ENCODE peak calls at places on chromosomes 16 and 17, in seven cellular contexts. R is effector memory CD4-positive, alpha-beta T cell; C is AG08395; W is stimulated activated CD8-positive, alpha-beta memory T cell treated with anti-CD3 and anti-CD28 coated beads, Interleukin-4, amount 100 ng/mL, for 1 hour; V is CD4-positive, alpha-beta T cell; O is AG04449; A is naive B cell. D is an unnamed sample.

GRCh38 chr16:78770353-78771091 is 671.1 kb downstream of the WWOX start:
- DNase-seq in R (peak), C (peak), W (peak), V (peak), O (no peak), A (peak), D (no peak)

GRCh38 chr16:81276323-81276722 is 37.8 kb downstream of the BCO1 start:
- DNase-seq in R (no peak), C (no peak), W (no peak), V (no peak), O (no peak), A (no peak), D (no peak)

GRCh38 chr17:81412490-81413093 is 17.3 kb downstream of the BAHCC1 start:
- DNase-seq in R (peak), C (no peak), W (peak), V (peak), O (no peak), A (peak), D (no peak)

GRCh38 chr17:10471853-10472252 is 2.5 kb upstream of the MYH4 start:
- DNase-seq in R (no peak), C (no peak), W (no peak), V (no peak), O (no peak), A (no peak), D (no peak)

GRCh38 chr16:15775663-15776304 is 81.0 kb downstream of the MYH11 start:
- DNase-seq in R (no peak), C (peak), W (no peak), V (no peak), O (no peak), A (no peak), D (no peak)

GRCh38 chr16:87391324-87391949 is 699 bp upstream of the MAP1LC3B start:
- DNase-seq in R (no peak), C (no peak), W (no peak), V (no peak), O (no peak), A (no peak), D (peak)

GRCh38 chr17:12624221-12624620 is 41.5 kb upstream of the MYOCD start:
- DNase-seq in R (no peak), C (no peak), W (no peak), V (no peak), O (no peak), A (no peak), D (no peak)

GRCh38 chr17:21239680-21240374 is 13.4 kb downstream of the NATD1 start:
- DNase-seq in R (no peak), C (peak), W (no peak), V (no peak), O (no peak), A (no peak), D (no peak)

GRCh38 chr16:53775821-53776431 is 72.0 kb downstream of the FTO start:
- DNase-seq in R (no peak), C (peak), W (no peak), V (no peak), O (peak), A (no peak), D (no peak)

GRCh38 chr16:1089822-1090619 is 6.0 kb downstream of the C1QTNF8 start:
- DNase-seq in R (no peak), C (no peak), W (no peak), V (no peak), O (no peak), A (no peak), D (no peak)

GRCh38 chr17:78737332-78737731 is 44.7 kb downstream of the CYTH1 start:
- DNase-seq in R (no peak), C (peak), W (no peak), V (no peak), O (no peak), A (no peak), D (no peak)

GRCh38 chr17:79699386-79700036 is 31.2 kb upstream of the ENPP7 start:
- DNase-seq in R (no peak), C (no peak), W (no peak), V (no peak), O (no peak), A (no peak), D (no peak)

GRCh38 chr16:27239906-27240655 is 28.5 kb downstream of the NSMCE1 start:
- DNase-seq in R (no peak), C (no peak), W (no peak), V (no peak), O (no peak), A (no peak), D (peak)

GRCh38 chr16:67565470-67566100 is 3.3 kb downstream of the CTCF start:
- DNase-seq in R (no peak), C (no peak), W (no peak), V (no peak), O (no peak), A (no peak), D (peak)

GRCh38 chr16:53932975-53933374 is 229.0 kb downstream of the FTO start:
- DNase-seq in R (no peak), C (no peak), W (no peak), V (no peak), O (no peak), A (no peak), D (no peak)

GRCh38 chr17:42761638-42762037 is 611 bp downstream of the RAMP2 start:
- DNase-seq in R (no peak), C (no peak), W (no peak), V (no peak), O (no peak), A (no peak), D (no peak)